ENCODE peak calls at places on chromosomes 3 and 15, in seven cellular contexts. N is neuronal stem cell, G is mesenchymal stem cell, T is trophoblast cell, S is H1, Z is H9, U is IMR-90. C is an unnamed sample.
A peak's percentile ranks its signal among the peaks of the same experiment; 100 is the strongest.

GRCh38 chr3:4948395-4948794 is 30.8 kb upstream of the BHLHE40 start:
- DNase-seq in N (no peak), G (no peak), Z (no peak), T (no peak), U (peak; percentile 43), S (no peak), C (no peak)

GRCh38 chr15:74983725-74984231 is 11.6 kb upstream of the SCAMP5 start:
- DNase-seq in S (no peak), G (no peak), Z (no peak), N (no peak), T (no peak), U (no peak), C (no peak)

GRCh38 chr3:135218304-135218703 is 423.2 kb downstream of the EPHB1 start:
- DNase-seq in T (no peak), U (no peak), N (no peak), G (no peak), S (no peak), Z (no peak), C (peak; percentile 76)

GRCh38 chr3:31147550-31147949 is 253.1 kb upstream of the GADL1 start:
- DNase-seq in U (no peak), N (no peak), T (no peak), Z (no peak), S (no peak), G (no peak), C (no peak)

GRCh38 chr3:195551381-195551978 is 8.4 kb upstream of the PPP1R2 start:
- DNase-seq in U (no peak), N (no peak), T (no peak), G (no peak), S (no peak), Z (no peak), C (no peak)

GRCh38 chr3:78908236-78908635 is 859.6 kb downstream of the ROBO1 start:
- DNase-seq in Z (no peak), U (peak; percentile 23), G (no peak), S (no peak), T (no peak), N (no peak), C (no peak)

GRCh38 chr15:40291088-40291574 is 8.3 kb upstream of the ANKRD63 start:
- DNase-seq in G (peak; percentile 71), Z (peak; percentile 71), U (peak; percentile 49), T (peak; percentile 39), S (no peak), N (peak; percentile 62), C (peak; percentile 71)

GRCh38 chr3:76063019-76063418 is 277.7 kb upstream of the ZNF717 start:
- DNase-seq in T (peak; percentile 1), G (peak; percentile 59), Z (no peak), N (no peak), U (peak; percentile 82), S (no peak), C (peak; percentile 44)

GRCh38 chr3:152193673-152194267 is 75.0 kb upstream of the MBNL1 start:
- DNase-seq in N (no peak), G (no peak), U (no peak), Z (no peak), T (no peak), S (no peak), C (no peak)

GRCh38 chr3:50807266-50807665 is 132.5 kb downstream of the DOCK3 start:
- DNase-seq in S (no peak), U (no peak), Z (no peak), G (no peak), T (no peak), N (no peak), C (no peak)

GRCh38 chr3:87088984-87089841 is 98.3 kb upstream of the VGLL3 start:
- DNase-seq in N (no peak), G (no peak), U (peak; percentile 71), T (no peak), Z (peak; percentile 38), S (no peak), C (no peak)

GRCh38 chr3:128289534-128289933 is 136.3 kb downstream of the EEFSEC start:
- DNase-seq in Z (peak; percentile 5), N (no peak), S (no peak), T (no peak), G (no peak), U (no peak), C (no peak)

GRCh38 chr3:116394365-116394764 is 50.9 kb downstream of the LSAMP start:
- DNase-seq in G (no peak), S (no peak), Z (no peak), N (no peak), U (no peak), T (no peak), C (no peak)

GRCh38 chr3:99627062-99627826 is 11.2 kb upstream of the COL8A1 start:
- DNase-seq in G (no peak), N (no peak), U (peak; percentile 33), T (no peak), S (no peak), Z (no peak), C (no peak)

GRCh38 chr15:33005582-33005981 is 188.9 kb downstream of the FMN1 start:
- DNase-seq in Z (no peak), U (no peak), T (no peak), G (no peak), S (no peak), N (no peak), C (no peak)

GRCh38 chr15:29693225-29693624 is 129.0 kb downstream of the TJP1 start:
- DNase-seq in S (no peak), G (no peak), T (no peak), Z (no peak), N (no peak), U (no peak), C (no peak)

GRCh38 chr15:66621491-66622467 is 56.0 kb upstream of the LCTL start:
- DNase-seq in N (peak; percentile 41), S (peak; percentile 36), G (no peak), Z (peak; percentile 71), T (no peak), U (no peak), C (peak; percentile 95)

GRCh38 chr3:138687236-138687635 is 78.7 kb downstream of the FAIM start:
- DNase-seq in Z (no peak), U (peak; percentile 65), S (no peak), N (no peak), G (no peak), T (no peak), C (no peak)

GRCh38 chr3:194142156-194142910 is 6.4 kb downstream of the HES1 start:
- DNase-seq in S (no peak), U (no peak), T (peak; percentile 67), G (peak; percentile 82), N (no peak), Z (peak; percentile 14), C (peak; percentile 36)

GRCh38 chr3:170804095-170804494 is 65.9 kb downstream of the RPL22L1 start:
- DNase-seq in G (peak; percentile 20), U (peak; percentile 28), T (no peak), S (no peak), Z (no peak), N (no peak), C (no peak)

GRCh38 chr3:185264849-185265553 is 11.2 kb upstream of the EHHADH start:
- DNase-seq in T (no peak), S (no peak), Z (peak; percentile 24), G (no peak), U (no peak), N (no peak), C (no peak)
- H3K18ac ChIP-seq in T (no peak overlapping the region), S (no peak overlapping the region), Z (no peak overlapping the region), G (no peak overlapping the region), U (no peak overlapping the region), N (no peak overlapping the region), C (no peak overlapping the region)

DNA sequence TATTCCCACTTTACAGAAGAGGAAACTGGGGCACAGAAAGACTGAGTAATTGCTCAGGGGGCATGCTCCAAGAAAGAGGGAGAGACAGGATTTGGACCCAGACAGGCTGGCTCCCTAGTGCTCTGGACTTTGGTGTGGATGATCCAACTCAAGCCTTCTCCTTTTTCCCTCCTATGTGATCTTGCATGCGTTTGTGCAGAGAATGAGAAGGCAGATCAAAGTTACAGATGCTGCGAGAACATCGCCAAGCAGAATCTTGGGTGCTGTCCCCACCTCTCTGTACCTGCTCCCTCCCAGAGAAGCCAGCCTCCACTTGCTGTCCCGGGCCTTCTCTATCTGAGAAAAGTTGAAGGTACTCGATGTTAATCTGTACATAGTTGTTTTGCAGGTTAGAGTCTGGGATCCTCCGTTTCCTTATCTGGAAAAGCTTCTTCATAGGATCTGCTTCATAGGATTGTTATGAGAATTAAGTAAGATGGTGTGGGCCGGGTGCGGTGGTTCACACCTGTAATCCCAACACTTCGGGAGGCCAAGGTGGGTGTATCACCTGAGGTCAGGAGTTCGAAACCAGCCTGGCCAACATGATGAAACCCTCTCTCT is 10.2 kb downstream of the GNB5 start:
- DNase-seq in N (no peak), Z (no peak), S (no peak), T (peak; percentile 39), U (no peak), G (no peak), C (no peak)
- H3K18ac ChIP-seq in N (no peak overlapping the region), Z (no peak overlapping the region), S (no peak overlapping the region), T (no peak overlapping the region), U (no peak overlapping the region), G (no peak overlapping the region), C (no peak overlapping the region)

DNA sequence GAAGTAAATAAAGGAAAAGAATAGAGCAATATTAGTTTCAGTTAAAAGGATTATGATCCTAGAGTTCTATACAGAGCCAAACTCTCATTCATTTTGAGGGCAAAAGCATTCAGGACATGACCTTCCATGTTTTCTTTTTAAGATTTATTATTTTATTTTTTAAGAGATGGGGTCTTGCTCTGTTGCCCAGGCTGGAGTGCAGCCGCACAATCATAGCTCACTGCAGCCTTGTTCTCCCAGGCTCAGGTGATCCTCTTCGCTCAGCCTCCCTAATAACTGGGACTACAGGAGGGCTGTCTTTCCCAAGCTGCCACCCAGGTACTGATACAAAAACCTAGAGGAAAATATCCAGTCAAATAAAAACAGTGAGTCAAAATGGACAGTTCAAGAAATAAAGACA is 13.6 kb upstream of the CCDC13 start:
- DNase-seq in U (no peak), G (no peak), Z (no peak), T (no peak), N (no peak), S (no peak), C (no peak)
- H3K18ac ChIP-seq in U (no peak overlapping the region), G (no peak overlapping the region), Z (no peak overlapping the region), T (no peak overlapping the region), N (no peak overlapping the region), S (no peak overlapping the region), C (no peak overlapping the region)

DNA sequence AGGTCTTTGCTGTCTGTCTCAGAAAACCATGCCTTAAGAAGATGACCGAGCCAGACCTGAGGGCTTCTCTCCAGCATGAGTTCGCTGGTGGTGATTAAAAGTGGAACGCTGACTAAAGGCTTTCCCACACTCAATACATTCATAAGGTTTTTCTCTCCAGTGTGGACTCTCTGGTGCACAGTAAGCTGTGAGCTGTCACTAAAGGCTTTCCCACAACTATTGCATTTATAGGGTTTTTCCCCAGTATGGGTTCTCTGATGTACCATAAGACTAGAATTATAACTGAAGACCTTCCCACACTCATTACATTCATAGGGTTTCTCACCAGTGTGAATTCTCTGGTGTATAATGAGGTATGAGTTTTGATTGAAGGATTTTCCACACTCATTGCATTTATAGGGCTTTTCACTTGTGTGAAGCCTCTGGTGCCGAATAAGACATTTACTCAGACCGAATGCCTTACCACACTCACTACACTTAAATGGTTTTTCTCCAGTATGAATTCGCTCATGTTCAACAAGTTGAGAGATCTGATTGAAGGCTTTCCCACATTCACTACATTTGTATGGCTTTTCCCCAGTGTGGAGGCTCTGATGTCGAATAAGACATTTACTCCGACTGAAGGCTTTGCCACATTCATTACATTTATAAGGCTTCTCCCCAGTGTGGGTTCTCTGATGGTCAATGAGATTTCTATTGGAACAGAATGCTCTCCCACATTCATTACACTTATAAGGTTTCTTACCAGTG is 21.9 kb upstream of the ZNF445 start:
- DNase-seq in Z (no peak), S (no peak), T (no peak), U (no peak), G (no peak), N (no peak), C (no peak)
- H3K18ac ChIP-seq in Z (no peak overlapping the region), S (no peak overlapping the region), T (no peak overlapping the region), U (no peak overlapping the region), G (no peak overlapping the region), N (no peak overlapping the region), C (no peak overlapping the region)

C was measured in mesendoderm.